ENCODE peak calls at places on chromosomes 13 and 19, in seven cellular contexts. L is GM12865, F is astrocyte of the spinal cord, X is MM.1S, H is mesothelial cell of epicardium, Q is ascending aorta, S is hepatocyte. N is an unnamed sample.

GRCh38 chr13:111058796-111059506 is 56.2 kb upstream of the ARHGEF7 start:
- DNase-seq in L (no peak), F (no peak), X (no peak), H (no peak), Q (no peak), S (no peak), N (no peak)

GRCh38 chr19:45472557-45473365 is 5.0 kb downstream of the FOSB start:
- DNase-seq in L (no peak), F (peak), X (no peak), H (no peak), Q (no peak), S (peak), N (no peak)

GRCh38 chr19:47049307-47049700 is 880 bp upstream of the TMEM160 start:
- DNase-seq in L (no peak), F (peak), X (no peak), H (no peak), Q (no peak), S (peak), N (no peak)

GRCh38 chr13:77516342-77516789 is 19.1 kb upstream of the SCEL start:
- DNase-seq in L (no peak), F (peak), X (no peak), H (no peak), Q (no peak), S (no peak), N (no peak)

GRCh38 chr13:24135674-24136300 is 24.7 kb upstream of the SPATA13 start:
- DNase-seq in L (no peak), F (peak), X (no peak), H (no peak), Q (no peak), S (no peak), N (no peak)

GRCh38 chr19:15238639-15239155 is 6.4 kb upstream of the EPHX3 start:
- DNase-seq in L (no peak), F (no peak), X (no peak), H (no peak), Q (no peak), S (no peak), N (no peak)

GRCh38 chr19:14476663-14477401 is 1.7 kb upstream of the PTGER1 start:
- DNase-seq in L (no peak), F (peak), X (no peak), H (no peak), Q (no peak), S (peak), N (no peak)

GRCh38 chr13:32125221-32125621 is 93.6 kb downstream of the FRY start:
- DNase-seq in L (no peak), F (no peak), X (no peak), H (no peak), Q (no peak), S (no peak), N (no peak)

GRCh38 chr13:79631260-79631659 is 150.3 kb downstream of the NDFIP2 start:
- DNase-seq in L (no peak), F (peak), X (no peak), H (no peak), Q (no peak), S (peak), N (peak)

GRCh38 chr13:112103971-112104872 is 37.3 kb downstream of the SOX1 start:
- DNase-seq in L (no peak), F (no peak), X (no peak), H (no peak), Q (no peak), S (no peak), N (no peak)

GRCh38 chr13:105774739-105775460 is 760.6 kb downstream of the EFNB2 start:
- DNase-seq in L (peak), F (peak), X (no peak), H (no peak), Q (no peak), S (peak), N (peak)

GRCh38 chr13:94331281-94331680 is 148.2 kb downstream of the DCT start:
- DNase-seq in L (no peak), F (no peak), X (no peak), H (no peak), Q (no peak), S (no peak), N (no peak)

GRCh38 chr19:5369962-5370367 is 29.4 kb upstream of the PTPRS start:
- DNase-seq in L (peak), F (peak), X (peak), H (no peak), Q (no peak), S (peak), N (peak)
- TF ChIP-seq CTCF in L (peak), F (peak), X (peak), H (peak), Q (no peak), S (peak), N (peak)

GRCh38 chr19:12705654-12706331 is 9.4 kb upstream of the FBXW9 start:
- DNase-seq in L (no peak), F (no peak), X (no peak), H (no peak), Q (no peak), S (no peak), N (no peak)

GRCh38 chr19:12708641-12709040 is 12.2 kb upstream of the FBXW9 start:
- DNase-seq in L (no peak), F (no peak), X (no peak), H (no peak), Q (no peak), S (no peak), N (no peak)

GRCh38 chr19:12705169-12705568 is 8.7 kb upstream of the FBXW9 start:
- DNase-seq in L (no peak), F (no peak), X (no peak), H (no peak), Q (no peak), S (no peak), N (no peak)

GRCh38 chr19:12703056-12703455 is 6.6 kb upstream of the FBXW9 start:
- DNase-seq in L (peak), F (peak), X (no peak), H (no peak), Q (no peak), S (peak), N (no peak)

DNA sequence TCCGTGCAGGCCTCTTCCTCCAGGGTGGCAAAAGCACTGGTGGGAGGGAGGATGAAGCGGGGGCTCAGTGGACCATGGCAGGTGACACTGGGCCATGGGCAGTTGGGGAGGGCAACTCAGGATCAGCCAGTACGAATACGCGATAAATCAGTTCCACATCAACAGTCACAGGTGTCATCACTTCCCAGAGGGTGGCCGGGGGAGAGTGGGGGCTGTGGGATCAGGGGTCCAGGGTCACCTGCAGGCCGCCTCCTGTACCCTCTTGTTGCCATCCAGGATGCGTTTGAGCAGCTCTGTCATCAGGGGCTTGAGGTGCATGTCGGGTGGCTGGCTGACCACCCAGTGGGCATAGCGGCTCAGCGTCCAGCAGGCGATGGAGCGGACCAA is 9.9 kb upstream of the FBXW9 start:
- DNase-seq in L (no peak), F (no peak), X (no peak), H (no peak), Q (no peak), S (no peak), N (no peak)
- TF ChIP-seq CTCF in L (no peak), F (no peak), X (no peak), H (no peak), Q (no peak), S (no peak), N (no peak)

GRCh38 chr19:38952395-38953165 is 21.8 kb downstream of the MRPS12 start:
- DNase-seq in L (peak), F (no peak), X (peak), H (no peak), Q (no peak), S (peak), N (peak)
- TF ChIP-seq CTCF in L (peak), F (peak), X (peak), H (no peak), Q (no peak), S (peak), N (peak)

DNA sequence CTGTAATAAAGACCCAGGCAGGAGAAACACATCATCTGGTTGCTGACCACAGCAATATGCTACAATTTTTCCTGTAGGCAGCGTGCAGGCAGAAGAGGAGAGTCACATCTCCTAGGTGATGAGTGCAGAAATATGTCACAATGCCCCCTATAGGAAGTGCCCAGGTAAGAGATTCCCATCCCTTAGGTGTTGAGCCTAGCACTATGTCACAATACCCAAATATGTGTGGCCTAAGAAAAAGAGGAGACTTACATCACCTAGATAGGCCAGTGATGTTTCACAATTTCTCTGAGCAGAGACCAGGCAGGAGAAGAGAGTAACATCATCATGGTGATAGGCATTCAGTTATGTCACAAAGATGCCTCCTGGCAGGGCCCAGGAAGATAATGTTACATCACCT is 49.4 kb upstream of the ZNF728 start:
- DNase-seq in L (no peak), F (no peak), X (no peak), H (no peak), Q (no peak), S (no peak), N (no peak)
- TF ChIP-seq CTCF in L (no peak), F (no peak), X (no peak), H (no peak), Q (no peak), S (no peak), N (no peak)

DNA sequence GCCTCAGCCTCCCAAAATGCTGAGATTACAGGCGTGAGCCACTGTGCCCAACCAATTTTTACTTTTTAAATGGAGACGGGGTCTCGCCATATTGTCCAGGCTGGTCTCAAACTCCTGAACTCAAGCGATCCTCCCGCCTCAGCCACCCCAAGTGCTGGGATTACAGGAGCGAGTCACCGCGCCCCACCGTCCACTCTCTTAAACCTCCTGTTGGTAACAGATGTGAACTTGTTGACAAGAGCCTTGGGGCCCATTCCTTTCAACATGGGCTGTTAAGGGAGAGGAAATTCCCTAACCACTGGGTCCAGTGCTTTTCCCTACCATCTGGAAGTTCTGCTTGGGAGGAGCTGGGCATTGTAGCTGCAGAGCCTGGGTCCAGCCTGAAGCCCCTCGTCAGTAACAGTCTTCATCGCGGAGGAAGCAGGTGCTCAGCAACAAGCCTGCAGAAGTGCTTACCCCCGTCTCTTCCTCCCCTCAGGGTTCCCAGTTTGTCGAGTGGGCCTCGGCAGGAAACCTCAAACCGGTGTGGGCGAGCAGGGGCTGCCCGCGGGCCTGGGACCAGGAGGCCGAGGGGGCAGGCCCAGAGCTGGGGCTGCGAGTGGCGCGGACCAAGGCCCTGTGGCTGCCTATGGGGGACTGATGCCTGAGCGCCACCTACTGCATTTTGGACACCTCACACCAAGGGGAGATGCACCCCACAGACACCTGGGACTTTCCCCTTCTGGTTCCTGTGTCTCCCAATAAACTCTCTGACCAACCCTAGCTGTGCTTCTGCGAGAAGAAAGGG is 4.0 kb upstream of the FLT3LG start:
- DNase-seq in L (peak), F (no peak), X (peak), H (no peak), Q (no peak), S (no peak), N (no peak)
- TF ChIP-seq CTCF in L (peak), F (peak), X (peak), H (no peak), Q (no peak), S (no peak), N (no peak)

GRCh38 chr13:97914537-97914936 is 38.9 kb upstream of the IPO5 start:
- DNase-seq in L (no peak), F (peak), X (no peak), H (no peak), Q (no peak), S (no peak), N (no peak)

GRCh38 chr13:97913206-97913605 is 40.3 kb upstream of the IPO5 start:
- DNase-seq in L (no peak), F (no peak), X (no peak), H (no peak), Q (no peak), S (no peak), N (no peak)

GRCh38 chr13:97912139-97912535 is 41.3 kb upstream of the IPO5 start:
- DNase-seq in L (no peak), F (no peak), X (no peak), H (no peak), Q (no peak), S (no peak), N (no peak)

DNA sequence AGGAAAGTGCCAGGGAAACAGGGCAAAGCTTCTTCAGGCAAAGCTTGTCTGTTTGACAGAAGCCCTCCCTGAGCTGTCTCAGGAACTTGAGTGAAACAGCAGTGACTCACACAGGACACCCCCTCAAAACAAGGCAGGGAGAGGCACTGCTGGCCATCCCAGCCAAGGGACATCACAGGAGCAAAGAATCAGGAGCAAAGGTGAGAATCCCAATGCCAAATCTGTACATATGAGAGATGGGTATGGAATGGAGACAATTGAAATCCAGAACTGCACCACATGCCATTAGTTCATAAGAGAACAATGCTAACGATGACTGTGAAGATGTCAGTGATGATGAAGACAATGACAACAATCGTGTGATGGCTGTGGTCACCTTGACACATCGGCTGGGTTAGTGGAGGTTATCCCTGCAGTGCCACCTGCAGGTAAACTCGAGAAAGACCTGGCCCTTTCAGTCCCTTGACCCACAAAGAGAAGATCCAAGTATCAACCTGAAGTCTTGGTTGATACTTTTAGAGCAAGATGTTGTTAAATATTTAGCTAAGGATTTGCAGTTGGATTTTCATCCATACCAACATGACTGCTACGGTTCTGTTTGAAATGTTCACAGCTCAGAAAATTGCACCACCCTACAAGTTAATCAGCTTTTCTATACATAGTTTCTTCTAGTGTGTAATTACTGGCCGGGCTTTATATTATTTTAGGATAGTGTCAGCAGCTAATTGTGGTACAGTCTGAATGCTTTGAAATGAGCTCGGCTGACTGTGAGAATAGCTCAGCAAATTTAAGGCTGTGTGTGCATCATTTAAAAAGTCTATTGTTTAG is 42.0 kb upstream of the IPO5 start:
- DNase-seq in L (peak), F (peak), X (peak), H (no peak), Q (no peak), S (peak), N (peak)
- TF ChIP-seq CTCF in L (peak), F (peak), X (peak), H (no peak), Q (no peak), S (peak), N (no peak)

N was measured in Calu3.